ENCODE peak calls at places on chromosome 12, in four cellular contexts. One of them, this sample, is unnamed.

GRCh38 chr12:66279127-66279712 is 23.1 kb upstream of the HELB start:
- DNase-seq in suprapubic skin: no peak
- DNase-seq in tibial nerve: no peak
- DNase-seq in heart left ventricle: no peak
- DNase-seq in this sample: peak; percentile 42

GRCh38 chr12:66072135-66072534 is 58.4 kb downstream of the LLPH start:
- DNase-seq in suprapubic skin: no peak
- DNase-seq in tibial nerve: no peak
- DNase-seq in heart left ventricle: no peak
- DNase-seq in this sample: no peak

GRCh38 chr12:130947028-130947427 is 6.7 kb upstream of the ADGRD1 start:
- DNase-seq in suprapubic skin: no peak
- DNase-seq in tibial nerve: no peak
- DNase-seq in heart left ventricle: no peak
- DNase-seq in this sample: no peak

GRCh38 chr12:24851816-24852337 is 97.0 kb downstream of the BCAT1 start:
- DNase-seq in suprapubic skin: no peak
- DNase-seq in tibial nerve: no peak
- DNase-seq in heart left ventricle: no peak
- DNase-seq in this sample: no peak

GRCh38 chr12:51846911-51847829 is 1.3 kb downstream of the FIGNL2 start:
- DNase-seq in suprapubic skin: no peak
- DNase-seq in tibial nerve: peak; percentile 52
- DNase-seq in heart left ventricle: peak; percentile 60
- DNase-seq in this sample: peak; percentile 32

GRCh38 chr12:7433276-7433822 is 10.6 kb downstream of the CD163L1 start:
- DNase-seq in suprapubic skin: no peak
- DNase-seq in tibial nerve: no peak
- DNase-seq in heart left ventricle: no peak
- DNase-seq in this sample: no peak

GRCh38 chr12:52821071-52821730 is 7.3 kb upstream of the KRT4 start:
- DNase-seq in suprapubic skin: no peak
- DNase-seq in tibial nerve: no peak
- DNase-seq in heart left ventricle: no peak
- DNase-seq in this sample: no peak

GRCh38 chr12:53055471-53056266 is 5.8 kb downstream of the TNS2 start:
- DNase-seq in suprapubic skin: peak; percentile 70
- DNase-seq in tibial nerve: no peak
- DNase-seq in heart left ventricle: no peak
- DNase-seq in this sample: no peak

GRCh38 chr12:132282031-132282949 is 47.1 kb downstream of the GALNT9 start:
- DNase-seq in suprapubic skin: no peak
- DNase-seq in tibial nerve: no peak
- DNase-seq in heart left ventricle: no peak
- DNase-seq in this sample: no peak

GRCh38 chr12:28034271-28034670 is 61.7 kb upstream of the PTHLH start:
- DNase-seq in suprapubic skin: no peak
- DNase-seq in tibial nerve: no peak
- DNase-seq in heart left ventricle: no peak
- DNase-seq in this sample: no peak

GRCh38 chr12:109387425-109388166 is 39.9 kb downstream of the MYO1H start:
- DNase-seq in suprapubic skin: peak; percentile 66
- DNase-seq in tibial nerve: no peak
- DNase-seq in heart left ventricle: no peak
- DNase-seq in this sample: no peak

GRCh38 chr12:50988051-50988450 is 35.7 kb downstream of the HIGD1C start:
- DNase-seq in suprapubic skin: no peak
- DNase-seq in tibial nerve: no peak
- DNase-seq in heart left ventricle: no peak
- DNase-seq in this sample: no peak

GRCh38 chr12:66014818-66015217 is 115.7 kb downstream of the LLPH start:
- DNase-seq in suprapubic skin: no peak
- DNase-seq in tibial nerve: no peak
- DNase-seq in heart left ventricle: no peak
- DNase-seq in this sample: no peak

DNA sequence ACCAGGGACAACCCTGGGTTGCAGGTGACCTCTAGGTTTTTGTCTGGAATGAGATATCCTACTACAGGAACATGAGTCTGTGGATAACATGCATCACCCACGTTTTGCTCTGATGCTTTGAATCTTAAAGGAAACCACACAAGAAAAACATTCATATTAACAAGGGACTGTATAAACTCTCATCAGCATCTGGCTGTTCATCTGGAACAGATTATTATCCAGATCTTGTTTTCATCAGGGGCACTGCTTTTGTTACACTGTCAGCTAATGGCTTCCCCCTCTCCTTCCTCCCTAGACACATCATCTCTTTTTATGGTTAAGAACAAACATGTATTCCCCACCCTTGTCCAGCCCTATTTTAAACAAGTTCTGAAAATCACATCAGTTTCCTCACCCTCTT is 1095.7 kb downstream of the AACS start:
- DNase-seq in suprapubic skin: no peak
- DNase-seq in tibial nerve: no peak
- DNase-seq in heart left ventricle: no peak
- DNase-seq in this sample: no peak
- H3K9me3 ChIP-seq in suprapubic skin: no peaks in the 10 kb centered on the region
- H3K9me3 ChIP-seq in tibial nerve: no peaks in the 10 kb centered on the region
- H3K9me3 ChIP-seq in heart left ventricle: no peaks in the 10 kb centered on the region
- H3K9me3 ChIP-seq in this sample: no peaks in the 10 kb centered on the region

DNA sequence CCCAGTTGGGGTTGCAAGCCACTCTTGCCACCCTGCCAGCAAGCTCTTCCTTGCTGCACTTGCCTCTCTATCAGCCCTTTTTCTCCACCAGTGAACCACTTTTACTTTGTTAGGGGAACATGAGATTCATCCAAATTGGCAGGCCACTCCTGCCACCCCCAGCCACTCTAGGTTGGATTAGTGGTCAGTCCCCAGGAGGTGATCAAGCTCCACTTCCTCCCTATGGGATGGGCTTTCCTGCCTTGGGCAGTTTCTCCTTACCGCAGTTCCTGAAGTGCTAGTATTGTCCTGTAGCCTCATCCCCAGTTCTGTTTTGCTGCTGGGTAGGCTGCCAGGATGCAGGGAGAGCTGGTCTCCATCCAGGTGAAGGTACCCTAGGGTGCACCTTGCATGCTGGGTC is 104.5 kb downstream of the ALG10 start:
- DNase-seq in suprapubic skin: no peak
- DNase-seq in tibial nerve: no peak
- DNase-seq in heart left ventricle: no peak
- DNase-seq in this sample: no peak
- H3K9me3 ChIP-seq in suprapubic skin: no peaks in the 10 kb centered on the region
- H3K9me3 ChIP-seq in tibial nerve: no peaks in the 10 kb centered on the region
- H3K9me3 ChIP-seq in heart left ventricle: no peaks in the 10 kb centered on the region
- H3K9me3 ChIP-seq in this sample: no peaks in the 10 kb centered on the region

GRCh38 chr12:34207858-34208257 is 185.6 kb downstream of the ALG10 start:
- DNase-seq in suprapubic skin: no peak
- DNase-seq in tibial nerve: no peak
- DNase-seq in heart left ventricle: no peak
- DNase-seq in this sample: no peak

GRCh38 chr12:34203866-34204620 is 181.7 kb downstream of the ALG10 start:
- DNase-seq in suprapubic skin: no peak
- DNase-seq in tibial nerve: no peak
- DNase-seq in heart left ventricle: no peak
- DNase-seq in this sample: no peak

GRCh38 chr12:34206061-34206785 is 183.9 kb downstream of the ALG10 start:
- DNase-seq in suprapubic skin: no peak
- DNase-seq in tibial nerve: no peak
- DNase-seq in heart left ventricle: no peak
- DNase-seq in this sample: no peak

GRCh38 chr12:34205401-34205800 is 183.1 kb downstream of the ALG10 start:
- DNase-seq in suprapubic skin: no peak
- DNase-seq in tibial nerve: no peak
- DNase-seq in heart left ventricle: no peak
- DNase-seq in this sample: no peak

GRCh38 chr12:34204830-34205285 is 182.6 kb downstream of the ALG10 start:
- DNase-seq in suprapubic skin: no peak
- DNase-seq in tibial nerve: no peak
- DNase-seq in heart left ventricle: no peak
- DNase-seq in this sample: no peak
- H3K9me3 ChIP-seq in suprapubic skin: no peaks in the 10 kb centered on the region
- H3K9me3 ChIP-seq in tibial nerve: no peaks in the 10 kb centered on the region
- H3K9me3 ChIP-seq in heart left ventricle: no peaks in the 10 kb centered on the region
- H3K9me3 ChIP-seq in this sample: no peaks in the 10 kb centered on the region

GRCh38 chr12:49616533-49617219 is 6.7 kb upstream of the PRPF40B start:
- DNase-seq in suprapubic skin: no peak
- DNase-seq in tibial nerve: no peak
- DNase-seq in heart left ventricle: no peak
- DNase-seq in this sample: no peak

GRCh38 chr12:49609875-49610154 is 4.4 kb upstream of the FAM186B start:
- DNase-seq in suprapubic skin: no peak
- DNase-seq in tibial nerve: no peak
- DNase-seq in heart left ventricle: no peak
- DNase-seq in this sample: no peak

GRCh38 chr12:49615725-49616124 is 7.6 kb upstream of the PRPF40B start:
- DNase-seq in suprapubic skin: no peak
- DNase-seq in tibial nerve: no peak
- DNase-seq in heart left ventricle: no peak
- DNase-seq in this sample: no peak

GRCh38 chr12:49609059-49609874 is 3.8 kb upstream of the FAM186B start:
- DNase-seq in suprapubic skin: no peak
- DNase-seq in tibial nerve: no peak
- DNase-seq in heart left ventricle: no peak
- DNase-seq in this sample: no peak

DNA sequence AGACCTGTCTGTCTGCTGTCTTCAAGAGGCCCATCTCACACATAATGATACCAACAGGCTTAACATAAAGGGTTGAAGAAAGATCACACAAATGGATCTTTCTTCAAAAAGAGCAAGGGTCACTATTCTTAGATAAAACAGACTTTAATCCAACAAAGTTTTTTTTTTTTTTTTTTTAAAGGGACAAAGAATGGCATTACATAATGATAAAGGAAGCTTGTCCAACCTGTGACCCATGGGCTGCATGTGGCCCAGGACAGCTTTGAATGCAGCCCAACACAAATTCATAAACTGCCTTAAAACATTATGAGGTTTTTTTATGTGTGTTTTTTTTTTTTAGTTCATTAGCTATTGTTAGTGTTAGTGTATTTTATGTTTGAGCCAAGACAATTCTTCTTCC is 6.8 kb upstream of the FAM186B start:
- DNase-seq in suprapubic skin: no peak
- DNase-seq in tibial nerve: no peak
- DNase-seq in heart left ventricle: no peak
- DNase-seq in this sample: no peak
- H3K9me3 ChIP-seq in suprapubic skin: no peaks in the 10 kb centered on the region
- H3K9me3 ChIP-seq in tibial nerve: no peaks in the 10 kb centered on the region
- H3K9me3 ChIP-seq in heart left ventricle: no peaks in the 10 kb centered on the region
- H3K9me3 ChIP-seq in this sample: no peaks in the 10 kb centered on the region